ENCODE peak calls at places on chromosomes 7 and 10, in four cellular contexts. R is A549, Z is heart right ventricle, H is fibroblast of lung. Q is an unnamed sample.

GRCh38 chr10:96208271-96208670 is 63.1 kb downstream of the BLNK start:
- DNase-seq in Z (no peak), R (no peak), H (no peak), Q (no peak)

GRCh38 chr7:117014673-117015133 is 61.4 kb downstream of the ST7 start:
- DNase-seq in Z (peak), R (no peak), H (peak), Q (no peak)

GRCh38 chr10:91519899-91520514 is 109.9 kb downstream of the HECTD2 start:
- DNase-seq in Z (no peak), R (no peak), H (no peak), Q (no peak)

GRCh38 chr10:77320852-77321496 is 316.6 kb downstream of the KCNMA1 start:
- DNase-seq in H (peak), Z (no peak), R (no peak), Q (no peak)

GRCh38 chr10:88618496-88618895 is 31.9 kb downstream of the LIPJ start:
- DNase-seq in R (no peak), Z (no peak), H (no peak), Q (no peak)

GRCh38 chr10:129715805-129716785 is 248.0 kb downstream of the EBF3 start:
- DNase-seq in H (no peak), Z (no peak), R (no peak), Q (no peak)

GRCh38 chr10:12847361-12847975 is 154.0 kb downstream of the CCDC3 start:
- DNase-seq in Z (no peak), R (peak), H (no peak), Q (no peak)

GRCh38 chr10:102120142-102120986 is at the start of gene LDB1:
- DNase-seq in Z (peak), R (peak), H (peak), Q (peak)

GRCh38 chr7:68733219-68734143 is 864.8 kb upstream of the AUTS2 start:
- DNase-seq in H (peak), Z (no peak), R (peak), Q (no peak)

GRCh38 chr10:90712529-90712928 is 145.3 kb downstream of the HTR7 start:
- DNase-seq in Z (no peak), R (no peak), H (no peak), Q (no peak)

GRCh38 chr7:135147899-135148721 is at the start of gene TMEM140:
- DNase-seq in H (no peak), Z (no peak), R (peak), Q (peak)

GRCh38 chr7:92763636-92764423 is 72.5 kb downstream of the CDK6 start:
- DNase-seq in H (peak), R (peak), Z (no peak), Q (no peak)

GRCh38 chr10:127243490-127244272 is 47.3 kb upstream of the INSYN2A start:
- DNase-seq in H (peak), R (peak), Z (peak), Q (no peak)

GRCh38 chr7:87580636-87581035 is 20.0 kb downstream of the ABCB1 start:
- DNase-seq in Z (no peak), H (peak), R (no peak), Q (no peak)

GRCh38 chr7:90256778-90257177 is 11.8 kb downstream of the CFAP69 start:
- DNase-seq in H (no peak), Z (no peak), R (no peak), Q (no peak)

GRCh38 chr10:94192974-94193373 is 169.8 kb downstream of the NOC3L start:
- DNase-seq in H (no peak), R (no peak), Z (no peak), Q (no peak)

GRCh38 chr10:47033541-47034270 is 122.5 kb downstream of the PTPN20 start:
- DNase-seq in H (no peak), Z (no peak), R (no peak), Q (no peak)

GRCh38 chr10:106387063-106387462 is 777.4 kb downstream of the SORCS1 start:
- DNase-seq in H (peak), Z (no peak), R (no peak), Q (no peak)

GRCh38 chr10:50528206-50528605 is 95.5 kb downstream of the SGMS1 start:
- DNase-seq in R (no peak), H (no peak), Z (no peak), Q (no peak)

GRCh38 chr10:118471863-118472262 is 123.6 kb downstream of the PRLHR start:
- DNase-seq in R (peak), Z (no peak), H (peak), Q (no peak)

GRCh38 chr7:76303057-76303828 is 770 bp downstream of the HSPB1 start:
- DNase-seq in R (peak), H (peak), Z (peak), Q (peak)

GRCh38 chr10:3397846-3398245 is 225.3 kb upstream of the PITRM1 start:
- DNase-seq in Z (no peak), R (no peak), H (no peak), Q (no peak)

GRCh38 chr10:98445200-98445812 is 1.4 kb downstream of the HPS1 start:
- DNase-seq in Z (no peak), H (no peak), R (no peak), Q (no peak)

GRCh38 chr10:6516277-6516676 is 63.8 kb downstream of the PRKCQ start:
- DNase-seq in Z (no peak), H (no peak), R (no peak), Q (no peak)

GRCh38 chr10:95536894-95537542 is 24.2 kb downstream of the SORBS1 start:
- DNase-seq in H (peak), R (no peak), Z (no peak), Q (no peak)

GRCh38 chr7:156127166-156128134 is 315.2 kb upstream of the SHH start:
- DNase-seq in Z (no peak), R (peak), H (no peak), Q (no peak)

GRCh38 chr7:16978358-16979244 is 96.8 kb upstream of the AGR3 start:
- DNase-seq in Z (no peak), H (peak), R (peak), Q (no peak)

GRCh38 chr10:25682203-25682950 is 251.7 kb upstream of the MYO3A start:
- DNase-seq in Z (peak), R (peak), H (peak), Q (peak)

GRCh38 chr7:129572205-129572604 is 39.3 kb upstream of the NRF1 start:
- DNase-seq in H (no peak), R (no peak), Z (no peak), Q (no peak)

GRCh38 chr10:108427081-108427480 is 1262.6 kb upstream of the SORCS1 start:
- DNase-seq in R (no peak), H (peak), Z (no peak), Q (no peak)

GRCh38 chr7:96952974-96953391 is 52.4 kb upstream of the DLX6 start:
- DNase-seq in R (no peak), H (peak), Z (no peak), Q (no peak)

GRCh38 chr7:48438196-48438595 is 266.9 kb downstream of the ABCA13 start:
- DNase-seq in Z (no peak), H (no peak), R (peak), Q (no peak)

GRCh38 chr7:134605978-134606923 is 40.4 kb upstream of the BPGM start:
- DNase-seq in H (peak), R (peak), Z (peak), Q (peak)

GRCh38 chr7:15199482-15199881 is 296.9 kb upstream of the DGKB start:
- DNase-seq in H (peak), Z (no peak), R (peak), Q (no peak)

GRCh38 chr10:42637142-42637541 is 1.2 kb downstream of the ZNF33B start:
- DNase-seq in Z (no peak), H (no peak), R (no peak), Q (no peak)

GRCh38 chr7:1562611-1563051 is 6.6 kb upstream of the TMEM184A start:
- DNase-seq in R (no peak), H (peak), Z (no peak), Q (no peak)

GRCh38 chr7:154853727-154854095 is 149.2 kb downstream of the PAXIP1 start:
- DNase-seq in H (peak), R (no peak), Z (no peak), Q (no peak)

GRCh38 chr7:50267525-50268041 is 36.9 kb upstream of the IKZF1 start:
- DNase-seq in Z (no peak), R (no peak), H (no peak), Q (no peak)

GRCh38 chr7:50266893-50267386 is 37.6 kb upstream of the IKZF1 start:
- DNase-seq in Z (peak), R (no peak), H (no peak), Q (no peak)

GRCh38 chr7:50268223-50268622 is 36.3 kb upstream of the IKZF1 start:
- DNase-seq in H (no peak), Z (no peak), R (no peak), Q (no peak)

GRCh38 chr7:50270531-50271018 is 33.9 kb upstream of the IKZF1 start:
- DNase-seq in H (no peak), Z (no peak), R (no peak), Q (no peak)

DNA sequence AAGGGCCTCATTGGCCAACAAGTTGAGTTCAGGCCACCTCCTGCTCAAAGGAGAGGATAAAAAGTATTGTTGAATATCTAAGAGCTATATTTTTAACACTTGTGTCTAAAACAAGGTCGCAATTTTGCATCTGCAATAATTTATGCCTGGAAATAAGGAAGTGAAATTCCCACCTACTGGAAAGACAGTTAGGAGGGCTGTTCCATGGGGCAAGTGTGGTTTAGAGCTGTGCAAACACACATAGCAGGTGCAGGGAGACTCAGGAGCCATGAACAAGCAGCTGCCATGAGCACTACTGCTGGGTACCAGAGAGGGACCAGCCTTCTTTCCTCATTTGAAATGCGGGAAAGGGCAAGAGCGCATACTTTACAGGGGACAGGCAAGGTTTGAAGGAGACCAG is 35.5 kb upstream of the IKZF1 start:
- DNase-seq in Z (no peak), R (no peak), H (no peak), Q (no peak)
- H3K27ac ChIP-seq in Z (no peak), R (no peak), H (no peak), Q (no peak)

DNA sequence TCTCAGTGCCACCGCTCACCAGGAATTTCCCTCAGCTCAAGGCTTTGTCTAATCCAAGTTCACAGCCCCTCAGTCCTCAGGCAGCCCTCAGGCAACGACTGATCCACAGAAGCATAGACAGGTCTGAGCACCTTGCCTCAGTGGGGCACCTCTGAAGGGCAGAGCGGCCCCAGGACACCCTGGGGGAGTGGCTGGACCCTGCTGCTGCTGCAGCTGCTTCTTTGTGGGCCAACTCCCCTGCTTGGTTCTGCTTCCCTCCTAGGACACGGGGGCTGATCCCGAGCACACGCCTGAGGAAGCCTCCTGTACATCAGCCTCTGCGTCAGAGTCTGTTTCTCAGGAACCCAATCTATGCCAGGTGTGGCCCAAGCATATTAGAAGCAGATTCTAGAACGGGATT is 16.2 kb downstream of the CUZD1 start:
- DNase-seq in H (no peak), Z (no peak), R (no peak), Q (no peak)
- H3K27ac ChIP-seq in H (no peak), Z (no peak), R (no peak), Q (no peak)

GRCh38 chr7:94649313-94649924 is 6.5 kb downstream of the SGCE start:
- DNase-seq in Z (no peak), H (peak), R (no peak), Q (no peak)
- H3K27ac ChIP-seq in Z (no peak), H (no peak), R (no peak), Q (no peak)

GRCh38 chr7:131292141-131292905 is 35.4 kb upstream of the MKLN1 start:
- DNase-seq in Z (no peak), R (no peak), H (peak), Q (no peak)

GRCh38 chr7:131294553-131294952 is 33.1 kb upstream of the MKLN1 start:
- DNase-seq in R (no peak), Z (no peak), H (no peak), Q (no peak)

GRCh38 chr7:131288446-131288845 is 39.2 kb upstream of the MKLN1 start:
- DNase-seq in Z (peak), H (peak), R (no peak), Q (no peak)

GRCh38 chr7:131289051-131289450 is 38.6 kb upstream of the MKLN1 start:
- DNase-seq in R (no peak), Z (no peak), H (no peak), Q (no peak)

GRCh38 chr7:131293018-131293417 is 34.7 kb upstream of the MKLN1 start:
- DNase-seq in R (no peak), Z (peak), H (peak), Q (no peak)
- H3K27ac ChIP-seq in R (no peak), Z (peak), H (peak), Q (no peak)